ENCODE peak calls at places on chromosomes 2 and 18, in five cellular contexts. A is aorta, Z is adrenal gland, L is GM23338, S is tibial artery. B is an unnamed sample.

GRCh38 chr18:73707035-73707434 is 440.6 kb downstream of the FBXO15 start:
- DNase-seq in A (no peak), Z (no peak), L (no peak), S (no peak), B (no peak)

GRCh38 chr2:45850558-45850957 is 199.1 kb downstream of the PRKCE start:
- DNase-seq in A (no peak), Z (no peak), L (no peak), S (no peak), B (no peak)

GRCh38 chr2:163735692-163736432 is at the start of gene FIGN:
- DNase-seq in A (peak; percentile 93), Z (peak; percentile 93), L (peak; percentile 87), S (peak; percentile 78), B (peak; percentile 89)

GRCh38 chr18:58661423-58661822 is 9.8 kb upstream of the MALT1 start:
- DNase-seq in A (no peak), Z (no peak), L (peak; percentile 24), S (no peak), B (no peak)

GRCh38 chr2:173898178-173898668 is 67.0 kb downstream of the SP3 start:
- DNase-seq in A (no peak), Z (no peak), L (no peak), S (no peak), B (no peak)

GRCh38 chr2:128631698-128632490 is 313.2 kb upstream of the HS6ST1 start:
- DNase-seq in A (peak; percentile 41), Z (peak; percentile 31), L (no peak), S (no peak), B (peak; percentile 36)

GRCh38 chr2:234716271-234716670 is 219.4 kb upstream of the ARL4C start:
- DNase-seq in A (no peak), Z (no peak), L (no peak), S (no peak), B (no peak)

GRCh38 chr2:118319271-118319684 is 231.0 kb downstream of the INSIG2 start:
- DNase-seq in A (no peak), Z (no peak), L (peak; percentile 98), S (no peak), B (no peak)

GRCh38 chr2:27790796-27791195 is 19.3 kb downstream of the MRPL33 start:
- DNase-seq in A (no peak), Z (no peak), L (no peak), S (no peak), B (no peak)

GRCh38 chr2:233588410-233588809 is 21.8 kb upstream of the USP40 start:
- DNase-seq in A (no peak), Z (no peak), L (no peak), S (no peak), B (no peak)

GRCh38 chr2:113117594-113118262 is 9.7 kb upstream of the IL1RN start:
- DNase-seq in A (no peak), Z (peak; percentile 88), L (no peak), S (no peak), B (no peak)

DNA sequence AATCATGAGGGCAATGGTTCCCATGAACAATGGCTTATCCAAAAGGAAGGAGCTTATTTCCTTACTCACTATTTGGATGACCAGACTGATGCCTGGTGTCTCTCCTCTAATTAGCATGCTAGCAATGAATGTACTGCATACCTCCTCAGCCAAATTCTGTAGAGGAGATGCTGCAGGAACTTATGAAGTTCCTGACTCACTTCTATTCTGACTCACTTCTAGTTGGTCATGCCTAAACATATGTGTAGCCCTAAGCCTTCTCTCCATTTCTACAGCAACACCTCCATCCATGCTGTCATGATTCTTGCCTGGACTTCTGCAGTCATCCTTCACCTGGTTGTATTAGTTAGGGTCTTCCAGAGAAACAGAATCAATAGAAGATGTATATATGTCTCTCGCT is 59.9 kb upstream of the MRPS9 start:
- DNase-seq in A (no peak), Z (no peak), L (no peak), S (no peak), B (no peak)
- H3K4me3 ChIP-seq in A (no peak overlapping the region), Z (no peak overlapping the region), L (no peak overlapping the region), S (no peak overlapping the region), B (no peak overlapping the region)

GRCh38 chr2:231672617-231673347 is 35.5 kb upstream of the PTMA start:
- DNase-seq in A (no peak), Z (no peak), L (peak; percentile 93), S (no peak), B (peak; percentile 80)
- H3K4me3 ChIP-seq in A (no peak overlapping the region), Z (no peak overlapping the region), L (peak overlapping the region; percentile 68), S (no peak overlapping the region), B (no peak overlapping the region)

DNA sequence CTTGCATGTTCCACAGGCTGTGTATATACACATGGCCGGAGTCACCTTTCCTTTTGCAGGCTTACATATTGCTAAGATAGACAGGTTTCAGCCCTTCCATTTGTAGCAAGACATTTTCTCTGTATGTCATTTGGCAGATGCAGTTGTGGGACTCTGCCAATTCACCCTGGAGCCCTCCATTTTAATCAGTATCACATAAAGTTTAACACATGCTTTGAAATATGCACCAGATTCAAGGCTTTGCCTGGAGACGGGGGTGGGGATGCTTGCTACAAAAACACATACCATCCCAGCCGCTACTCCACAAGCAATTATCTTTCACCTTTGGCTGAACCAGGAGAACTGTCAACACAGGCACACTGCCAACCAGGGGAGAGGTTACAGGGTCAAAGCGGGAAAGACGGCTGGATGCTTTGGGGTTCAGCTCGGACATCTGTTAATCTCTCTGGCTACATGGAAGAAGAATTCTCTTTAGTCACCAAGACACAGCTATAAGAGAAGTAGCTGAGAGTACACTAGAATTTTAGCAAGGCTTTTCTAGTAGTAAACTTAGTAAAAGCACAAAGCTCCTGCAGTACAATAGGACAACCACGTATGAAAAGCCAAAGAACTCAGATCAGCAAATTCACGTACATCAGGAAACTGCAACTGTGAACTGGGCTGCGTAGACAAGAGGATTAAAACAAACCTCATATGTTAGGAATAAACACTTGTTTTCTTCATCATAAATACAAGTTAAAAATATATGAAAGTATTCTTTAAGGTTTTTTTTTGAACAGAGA is 130.9 kb downstream of the EXOC6B start:
- DNase-seq in A (no peak), Z (peak; percentile 78), L (peak; percentile 15), S (no peak), B (peak; percentile 72)
- H3K4me3 ChIP-seq in A (no peak overlapping the region), Z (no peak overlapping the region), L (no peak overlapping the region), S (no peak overlapping the region), B (peak overlapping the region; percentile 9)

DNA sequence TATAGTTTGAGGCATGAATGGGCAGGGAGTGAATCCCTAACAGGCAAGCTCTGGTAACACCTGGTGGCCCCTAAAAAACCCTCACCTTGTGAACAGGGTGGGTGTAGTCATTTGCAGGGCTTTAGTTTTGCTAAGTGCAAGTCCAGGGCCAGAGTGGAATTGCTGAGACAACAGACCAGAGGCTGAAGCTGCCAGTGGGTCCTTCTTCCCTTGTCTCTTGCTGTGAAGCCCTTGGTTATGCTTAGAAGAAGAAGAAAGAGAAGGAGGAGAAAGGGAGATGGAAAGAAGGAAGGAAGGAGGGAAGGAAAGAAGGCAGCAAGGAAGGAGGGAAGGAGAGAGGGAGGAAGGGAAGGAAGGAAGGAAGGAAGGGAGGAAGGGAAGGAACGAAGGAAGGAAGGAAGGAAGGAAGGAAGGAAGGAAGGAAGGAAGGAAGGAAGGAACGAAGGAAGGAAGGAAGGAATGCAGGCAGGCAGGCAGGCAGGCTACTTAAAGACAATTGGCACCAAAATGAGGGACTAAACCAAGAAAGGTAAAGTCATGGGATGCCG is 45.8 kb downstream of the SMAD7 start:
- DNase-seq in A (no peak), Z (no peak), L (no peak), S (no peak), B (peak; percentile 14)
- H3K4me3 ChIP-seq in A (no peak overlapping the region), Z (no peak overlapping the region), L (no peak overlapping the region), S (no peak overlapping the region), B (no peak overlapping the region)

DNA sequence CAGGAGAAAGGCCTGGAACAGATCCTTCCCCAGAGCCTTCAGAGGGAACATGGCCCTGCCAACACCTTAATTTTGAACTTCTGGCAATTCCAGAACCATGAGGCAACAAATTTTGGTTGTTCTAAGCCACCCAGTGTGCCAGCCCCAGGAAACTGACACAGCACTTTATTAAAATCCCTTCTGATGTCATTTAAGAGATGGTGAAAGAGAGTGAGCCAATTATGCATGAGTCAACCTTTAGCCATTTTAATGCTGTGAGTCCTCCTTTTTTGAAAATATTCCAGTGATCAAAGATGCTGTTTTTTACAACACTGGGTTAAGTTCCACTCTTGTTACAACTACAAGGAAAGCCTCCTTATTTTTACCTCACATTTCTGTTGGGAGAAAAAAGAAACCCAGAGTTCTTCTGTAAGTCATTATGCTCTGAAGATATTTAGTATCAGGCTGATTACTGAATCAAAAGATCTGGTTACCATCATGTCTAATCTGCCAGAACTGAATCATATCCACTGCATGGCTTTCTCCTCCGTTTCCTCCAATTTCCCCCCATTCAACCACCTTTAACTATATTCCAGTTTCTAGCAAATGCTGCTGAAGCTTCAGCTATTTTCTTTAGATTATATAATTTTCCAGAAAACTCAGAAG is 235.4 kb downstream of the TXNL1 start:
- DNase-seq in A (peak; percentile 74), Z (no peak), L (no peak), S (no peak), B (no peak)
- H3K4me3 ChIP-seq in A (no peak overlapping the region), Z (no peak overlapping the region), L (no peak overlapping the region), S (no peak overlapping the region), B (no peak overlapping the region)

DNA sequence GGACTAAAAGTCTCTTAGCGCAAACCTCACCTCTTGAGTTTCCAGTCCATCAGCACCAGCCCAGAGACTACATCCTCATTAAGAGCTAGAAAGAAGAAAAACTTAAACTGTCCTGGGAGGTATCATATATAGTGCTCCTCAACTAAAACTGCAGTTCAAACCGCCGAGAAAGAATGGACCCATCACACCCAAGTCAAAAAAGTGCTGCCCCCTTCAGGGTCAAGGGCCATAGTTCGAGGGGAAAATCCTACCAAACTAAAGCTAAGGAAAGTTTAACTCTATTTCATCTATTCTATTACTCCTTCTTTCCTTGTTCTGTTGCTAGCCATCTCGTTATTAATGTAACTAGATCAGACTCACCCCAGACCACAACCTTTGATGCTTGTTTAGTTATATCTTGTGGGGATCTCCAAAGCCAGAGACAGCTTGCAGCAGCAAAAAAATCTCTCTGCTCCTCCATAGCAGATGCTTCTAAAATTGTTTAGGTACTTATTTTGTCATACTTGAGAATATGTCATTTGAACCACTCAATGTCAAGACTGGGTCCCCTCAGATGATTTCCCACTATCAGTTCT is 134.5 kb upstream of the RMP24 start:
- DNase-seq in A (no peak), Z (no peak), L (peak; percentile 47), S (no peak), B (no peak)
- H3K4me3 ChIP-seq in A (no peak overlapping the region), Z (no peak overlapping the region), L (no peak overlapping the region), S (no peak overlapping the region), B (no peak overlapping the region)

GRCh38 chr2:29582062-29582461 is 339.3 kb downstream of the ALK start:
- DNase-seq in A (no peak), Z (no peak), L (no peak), S (no peak), B (no peak)
- H3K4me3 ChIP-seq in A (no peak overlapping the region), Z (no peak overlapping the region), L (no peak overlapping the region), S (no peak overlapping the region), B (no peak overlapping the region)

DNA sequence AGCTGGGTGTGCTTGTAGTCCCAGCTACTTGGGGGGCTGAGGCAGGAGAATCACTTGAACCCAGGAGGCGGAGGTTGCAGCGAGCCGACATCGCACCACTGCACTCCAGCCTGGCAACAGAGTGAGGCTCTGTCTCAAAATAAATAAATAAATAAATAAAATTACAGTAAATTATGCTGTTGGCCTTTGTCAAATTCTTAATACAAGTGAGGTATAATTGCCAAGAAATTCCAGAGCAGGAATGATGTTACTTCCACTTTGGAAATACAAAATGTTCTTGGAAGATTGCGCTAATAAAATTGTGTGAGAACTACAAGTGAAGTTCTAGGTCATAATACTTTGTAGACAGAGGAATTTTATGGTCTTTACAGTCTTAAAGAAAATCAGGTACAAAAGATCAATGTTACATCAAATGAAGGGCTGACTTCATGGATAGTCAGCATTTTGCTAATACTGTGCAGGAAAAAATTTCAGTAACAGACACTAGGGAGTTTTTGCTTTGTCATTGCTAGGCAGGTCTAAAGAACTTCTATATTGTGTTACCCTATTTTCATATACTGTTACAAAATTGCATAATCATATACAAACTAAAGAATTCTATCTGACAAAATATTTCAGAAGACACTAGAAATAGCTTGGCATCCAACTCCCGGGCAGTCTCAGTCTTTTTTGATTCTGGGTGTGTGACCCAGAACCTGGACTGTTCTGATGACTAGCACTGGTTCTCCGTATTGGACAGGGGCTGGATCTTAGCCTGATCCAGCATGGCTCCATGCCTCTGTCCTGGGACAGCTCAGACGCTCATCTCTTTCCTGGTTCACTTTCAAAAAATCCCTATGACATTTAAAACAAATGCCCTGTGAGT is 76.0 kb upstream of the STK17B start:
- DNase-seq in A (no peak), Z (no peak), L (no peak), S (peak; percentile 59), B (no peak)
- H3K4me3 ChIP-seq in A (no peak overlapping the region), Z (no peak overlapping the region), L (no peak overlapping the region), S (no peak overlapping the region), B (no peak overlapping the region)

B was measured in sigmoid colon.